ENCODE peak calls at places on chromosomes 3 and 15, in six cellular contexts. G is choroid plexus epithelial cell, K is fibroblast of mammary gland, C is GM06990, J is ovary, P is A549. M is an unnamed sample.

GRCh38 chr15:40047413-40048154 is 8.6 kb upstream of the SRP14 start:
- DNase-seq in G (peak), C (peak), P (no peak), J (peak), K (peak), M (no peak)

GRCh38 chr3:35946857-35947514 is 307.7 kb downstream of the ARPP21 start:
- DNase-seq in P (no peak), K (no peak), C (no peak), G (no peak), J (no peak), M (no peak)

GRCh38 chr3:174949523-174949922 is 90.4 kb downstream of the NAALADL2 start:
- DNase-seq in J (no peak), P (no peak), C (no peak), G (peak), K (peak), M (peak)

GRCh38 chr3:55630280-55630920 is 143.3 kb upstream of the WNT5A start:
- DNase-seq in C (no peak), G (no peak), P (no peak), J (no peak), K (no peak), M (no peak)

GRCh38 chr3:187041362-187042061 is 97.8 kb downstream of the RPL39L start:
- DNase-seq in C (no peak), J (no peak), P (no peak), K (no peak), G (peak), M (no peak)

GRCh38 chr15:63895787-63896218 is 62.1 kb upstream of the HERC1 start:
- DNase-seq in J (no peak), G (no peak), P (no peak), C (no peak), K (no peak), M (no peak)

GRCh38 chr3:188156051-188156450 is 2.1 kb downstream of the LPP start:
- DNase-seq in K (no peak), G (no peak), P (no peak), J (no peak), C (no peak), M (no peak)

GRCh38 chr3:50274371-50275104 is 4.3 kb upstream of the LSMEM2 start:
- DNase-seq in G (peak), P (peak), C (peak), K (peak), J (peak), M (no peak)

GRCh38 chr3:98521897-98522537 is 685 bp downstream of the CLDND1 start:
- DNase-seq in C (no peak), P (peak), G (peak), K (peak), J (no peak), M (peak)

GRCh38 chr15:41934843-41935242 is 37.5 kb downstream of the EHD4 start:
- DNase-seq in P (no peak), K (no peak), J (no peak), G (no peak), C (no peak), M (no peak)

GRCh38 chr15:68699124-68699880 is 120.5 kb downstream of the CORO2B start:
- DNase-seq in K (no peak), J (no peak), C (no peak), P (no peak), G (no peak), M (no peak)

GRCh38 chr15:73601449-73602425 is 31.5 kb downstream of the NPTN start:
- DNase-seq in K (peak), C (no peak), P (peak), J (peak), G (peak), M (peak)

GRCh38 chr3:60079076-60079475 is 1029.3 kb upstream of the CFAP20DC start:
- DNase-seq in P (no peak), J (no peak), C (no peak), K (no peak), G (no peak), M (no peak)

GRCh38 chr3:25096536-25096935 is 331.5 kb upstream of the RARB start:
- DNase-seq in J (no peak), K (no peak), C (no peak), G (no peak), P (no peak), M (no peak)

DNA sequence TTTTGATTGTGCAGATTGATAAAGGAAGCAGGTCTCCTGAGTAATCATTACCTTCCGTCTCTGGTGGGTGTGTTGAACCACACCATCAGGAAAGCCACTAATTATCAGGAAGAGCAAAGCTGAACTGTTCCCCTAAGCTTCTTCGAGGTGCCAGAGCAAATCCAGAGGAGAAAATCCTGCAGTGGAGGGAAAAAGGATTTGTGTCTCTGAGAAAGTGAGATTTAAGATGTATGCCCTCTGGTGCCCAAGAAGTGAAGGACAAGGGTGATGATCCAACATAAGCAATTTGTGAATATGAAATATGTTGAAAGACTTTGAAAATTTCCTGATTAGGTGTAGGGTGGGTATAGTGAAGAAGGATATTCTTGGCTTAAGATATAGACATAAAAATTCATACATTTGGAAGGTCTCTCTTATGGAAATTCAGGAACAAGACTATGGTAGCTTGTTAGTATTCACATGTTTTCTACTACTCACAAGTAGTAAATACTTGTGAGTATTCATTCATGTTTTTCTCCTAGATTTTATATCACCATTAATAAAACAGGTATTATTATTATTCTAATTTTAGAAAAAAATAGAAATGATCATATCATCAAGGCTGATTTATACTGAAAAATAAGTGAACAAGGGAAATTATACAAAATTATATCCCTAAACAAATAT is 34.8 kb downstream of the COMMD2 start:
- DNase-seq in G (peak), C (no peak), P (peak), K (peak), J (peak), M (peak)
- TF ChIP-seq CTCF in G (peak), C (peak), P (peak), K (peak), J (peak), M (peak)

DNA sequence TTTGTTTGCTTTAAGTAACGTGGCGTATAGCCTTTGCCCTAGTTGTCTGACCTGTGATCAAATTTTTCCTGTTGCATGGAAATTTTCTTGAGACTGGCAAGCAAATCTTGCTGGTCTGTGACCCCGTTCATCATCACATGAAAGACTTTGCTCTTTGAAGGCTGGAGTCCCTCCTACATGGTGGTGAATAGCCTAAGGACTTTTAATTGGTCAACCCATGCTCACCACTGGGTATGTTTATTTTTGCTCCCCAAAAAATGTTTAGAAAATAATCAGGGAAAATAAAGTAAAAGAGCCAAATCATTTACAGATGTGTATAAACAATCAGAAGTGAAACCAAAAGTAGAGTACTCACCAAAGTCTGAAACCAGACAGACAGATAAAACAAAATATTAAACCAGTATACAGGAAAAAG is 1075.3 kb upstream of the ALCAM start:
- DNase-seq in C (no peak), P (no peak), K (peak), J (no peak), G (peak), M (no peak)
- H3K4me3 ChIP-seq in C (peak), P (peak), K (peak), J (peak), G (peak), M (no peak)

GRCh38 chr3:46663611-46664135 is 29.8 kb downstream of the ALS2CL start:
- DNase-seq in J (peak), G (peak), P (no peak), C (no peak), K (peak), M (no peak)
- TF ChIP-seq CTCF in J (no peak), G (peak), P (peak), C (no peak), K (no peak), M (peak)

GRCh38 chr15:52695146-52695545 is 16.0 kb upstream of the ATOSA start:
- DNase-seq in K (no peak), G (no peak), J (no peak), C (no peak), P (no peak), M (no peak)

GRCh38 chr15:52702390-52702789 is 23.2 kb upstream of the ATOSA start:
- DNase-seq in J (no peak), P (no peak), K (no peak), G (no peak), C (no peak), M (no peak)

GRCh38 chr15:52698514-52698913 is 19.3 kb upstream of the ATOSA start:
- DNase-seq in G (no peak), C (no peak), P (no peak), K (no peak), J (no peak), M (no peak)

GRCh38 chr15:52699457-52699856 is 20.3 kb upstream of the ATOSA start:
- DNase-seq in K (no peak), C (no peak), P (no peak), G (no peak), J (no peak), M (no peak)
- H3K4me3 ChIP-seq in K (no peak), C (no peak), P (no peak), G (no peak), J (no peak), M (no peak)

M was measured in HFF-Myc.